ENCODE peak calls at places on chromosome 10, in ten cellular contexts. Q, L, E, A, C, I, N, T, K and M are unnamed samples.

GRCh38 chr10:48594799-48595198 is 10.1 kb downstream of the ARHGAP22 start:
- DNase-seq in Q (no peak), L (no peak), E (no peak), A (no peak), C (no peak), I (no peak), N (no peak), T (no peak), K (no peak), M (peak; percentile 48)

GRCh38 chr10:79936625-79937255 is 12.2 kb downstream of the SFTPD start:
- DNase-seq in Q (no peak), L (no peak), E (no peak), A (no peak), C (no peak), I (no peak), N (no peak), T (no peak), K (no peak), M (no peak)

GRCh38 chr10:79021331-79021907 is 47.3 kb upstream of the ZMIZ1 start:
- DNase-seq in Q (no peak), L (no peak), E (no peak), A (no peak), C (peak; percentile 40), I (no peak), N (no peak), T (no peak), K (no peak), M (no peak)

GRCh38 chr10:16907720-16908119 is 90.5 kb upstream of the RSU1 start:
- DNase-seq in Q (no peak), L (no peak), E (no peak), A (no peak), C (no peak), I (no peak), N (no peak), T (no peak), K (no peak), M (no peak)

GRCh38 chr10:69505636-69506318 is 54.5 kb downstream of the TSPAN15 start:
- DNase-seq in Q (no peak), L (no peak), E (no peak), A (no peak), C (peak; percentile 42), I (no peak), N (no peak), T (peak; percentile 2), K (no peak), M (no peak)

GRCh38 chr10:71092812-71093391 is 119.5 kb upstream of the UNC5B start:
- DNase-seq in Q (no peak), L (no peak), E (no peak), A (no peak), C (no peak), I (no peak), N (no peak), T (no peak), K (no peak), M (no peak)

GRCh38 chr10:7896297-7896696 is 78.0 kb downstream of the TAF3 start:
- DNase-seq in Q (no peak), L (no peak), E (no peak), A (no peak), C (no peak), I (no peak), N (no peak), T (no peak), K (no peak), M (no peak)

GRCh38 chr10:102546606-102547310 is 43.0 kb downstream of the SUFU start:
- DNase-seq in Q (no peak), L (no peak), E (no peak), A (peak; percentile 48), C (no peak), I (no peak), N (peak; percentile 79), T (no peak), K (no peak), M (no peak)

GRCh38 chr10:119305860-119306513 is 98.6 kb downstream of the GRK5 start:
- DNase-seq in Q (peak; percentile 83), L (no peak), E (peak; percentile 19), A (peak; percentile 87), C (no peak), I (peak; percentile 88), N (peak; percentile 99), T (peak; percentile 77), K (peak; percentile 85), M (no peak)

GRCh38 chr10:97827778-97828291 is 21.8 kb upstream of the GOLGA7B start:
- DNase-seq in Q (no peak), L (no peak), E (no peak), A (no peak), C (peak; percentile 27), I (no peak), N (no peak), T (no peak), K (no peak), M (no peak)

GRCh38 chr10:99658622-99659030 is 683 bp upstream of the ENTPD7 start:
- DNase-seq in Q (peak; percentile 63), L (no peak), E (peak; percentile 27), A (no peak), C (peak; percentile 85), I (peak; percentile 46), N (peak; percentile 57), T (peak; percentile 80), K (peak; percentile 67), M (no peak)

GRCh38 chr10:4656576-4657194 is 169.3 kb upstream of the AKR1E2 start:
- DNase-seq in Q (peak; percentile 54), L (peak; percentile 30), E (no peak), A (peak; percentile 68), C (no peak), I (peak; percentile 27), N (peak; percentile 64), T (peak; percentile 83), K (peak; percentile 49), M (peak; percentile 46)

GRCh38 chr10:27252267-27253000 is 11.8 kb upstream of the ACBD5 start:
- DNase-seq in Q (peak; percentile 73), L (no peak), E (no peak), A (peak; percentile 30), C (peak; percentile 89), I (peak; percentile 76), N (peak; percentile 57), T (peak; percentile 78), K (peak; percentile 85), M (no peak)

GRCh38 chr10:97861924-97862323 is 12.3 kb downstream of the GOLGA7B start:
- DNase-seq in Q (no peak), L (no peak), E (no peak), A (no peak), C (no peak), I (no peak), N (no peak), T (no peak), K (no peak), M (no peak)

GRCh38 chr10:42941790-42942189 is 135.1 kb upstream of the RET start:
- DNase-seq in Q (no peak), L (no peak), E (no peak), A (no peak), C (no peak), I (no peak), N (no peak), T (no peak), K (no peak), M (no peak)

GRCh38 chr10:117107280-117107679 is 30.8 kb downstream of the VAX1 start:
- DNase-seq in Q (no peak), L (no peak), E (no peak), A (no peak), C (no peak), I (no peak), N (no peak), T (no peak), K (no peak), M (no peak)

GRCh38 chr10:77392851-77393250 is 244.8 kb downstream of the KCNMA1 start:
- DNase-seq in Q (peak; percentile 21), L (no peak), E (no peak), A (peak; percentile 82), C (no peak), I (no peak), N (peak; percentile 91), T (no peak), K (no peak), M (no peak)

GRCh38 chr10:122257041-122257440 is 14.1 kb upstream of the BTBD16 start:
- DNase-seq in Q (no peak), L (no peak), E (no peak), A (no peak), C (no peak), I (no peak), N (no peak), T (no peak), K (no peak), M (no peak)

GRCh38 chr10:6141296-6142151 is 52.7 kb downstream of the RBM17 start:
- DNase-seq in Q (no peak), L (no peak), E (no peak), A (peak; percentile 72), C (no peak), I (peak; percentile 45), N (peak; percentile 91), T (no peak), K (peak; percentile 56), M (peak; percentile 33)

GRCh38 chr10:89421018-89421476 is 6.7 kb downstream of the IFIT5 start:
- DNase-seq in Q (no peak), L (no peak), E (no peak), A (no peak), C (no peak), I (no peak), N (no peak), T (peak; percentile 19), K (no peak), M (no peak)

GRCh38 chr10:71216751-71217265 is 4.4 kb downstream of the UNC5B start:
- DNase-seq in Q (no peak), L (no peak), E (no peak), A (no peak), C (no peak), I (no peak), N (peak; percentile 29), T (no peak), K (no peak), M (peak; percentile 47)

GRCh38 chr10:79286318-79286951 is 60.8 kb upstream of the PPIF start:
- DNase-seq in Q (peak; percentile 71), L (peak; percentile 64), E (peak; percentile 77), A (no peak), C (peak; percentile 70), I (peak; percentile 40), N (peak; percentile 36), T (no peak), K (peak; percentile 80), M (no peak)

GRCh38 chr10:124733566-124734245 is 10.5 kb downstream of the FAM53B start:
- DNase-seq in Q (no peak), L (no peak), E (no peak), A (no peak), C (no peak), I (no peak), N (no peak), T (no peak), K (no peak), M (no peak)

GRCh38 chr10:24469993-24470392 is 253.7 kb downstream of the ARHGAP21 start:
- DNase-seq in Q (no peak), L (no peak), E (no peak), A (no peak), C (peak; percentile 87), I (no peak), N (peak; percentile 70), T (peak; percentile 84), K (no peak), M (no peak)